ENCODE peak calls at places on chromosomes 16 and 17, in six cellular contexts. J, K, Y, F, C and O are unnamed samples.

GRCh38 chr17:142876-143784 is 5.8 kb downstream of the SCGB1C2 start:
- DNase-seq in J (no peak), K (peak), Y (no peak), F (no peak), C (no peak), O (no peak)

GRCh38 chr17:75814900-75815373 is 29.3 kb downstream of the UNC13D start:
- DNase-seq in J (peak), K (no peak), Y (no peak), F (no peak), C (no peak), O (no peak)

GRCh38 chr17:74354123-74354522 is 7.5 kb downstream of the BTBD17 start:
- DNase-seq in J (no peak), K (no peak), Y (peak), F (peak), C (peak), O (peak)

GRCh38 chr16:10013364-10013763 is 168.9 kb downstream of the GRIN2A start:
- DNase-seq in J (no peak), K (no peak), Y (no peak), F (no peak), C (no peak), O (no peak)

GRCh38 chr16:50888486-50889261 is 146.8 kb downstream of the CYLD start:
- DNase-seq in J (no peak), K (no peak), Y (no peak), F (no peak), C (no peak), O (no peak)

GRCh38 chr16:53207810-53208752 is 153.3 kb downstream of the CHD9 start:
- DNase-seq in J (peak), K (peak), Y (peak), F (peak), C (peak), O (peak)

GRCh38 chr17:78724544-78724943 is 57.5 kb downstream of the CYTH1 start:
- DNase-seq in J (no peak), K (no peak), Y (no peak), F (no peak), C (no peak), O (no peak)

GRCh38 chr17:54950116-54950515 is 18.3 kb downstream of the COX11 start:
- DNase-seq in J (no peak), K (no peak), Y (no peak), F (no peak), C (no peak), O (no peak)

GRCh38 chr16:89623511-89624232 is 10.2 kb downstream of the DPEP1 start:
- DNase-seq in J (no peak), K (no peak), Y (no peak), F (no peak), C (no peak), O (no peak)

GRCh38 chr16:79253100-79253631 is 347.4 kb downstream of the MAF start:
- DNase-seq in J (no peak), K (no peak), Y (no peak), F (no peak), C (no peak), O (no peak)

GRCh38 chr16:26762596-26762995 is 304.1 kb upstream of the C16orf82 start:
- DNase-seq in J (no peak), K (no peak), Y (peak), F (no peak), C (peak), O (no peak)

GRCh38 chr17:8629371-8630226 is 926 bp downstream of the MYH10 start:
- DNase-seq in J (no peak), K (peak), Y (peak), F (peak), C (peak), O (peak)

GRCh38 chr16:49644143-49644460 is 211.8 kb downstream of the ZNF423 start:
- DNase-seq in J (no peak), K (no peak), Y (no peak), F (no peak), C (no peak), O (no peak)
- TF ChIP-seq CTCF in J (peak), K (no peak), Y (no peak), F (no peak), C (peak), O (no peak)

GRCh38 chr17:58312021-58312630 is 16.5 kb downstream of the TSPOAP1 start:
- DNase-seq in J (no peak), K (peak), Y (no peak), F (no peak), C (no peak), O (no peak)

GRCh38 chr17:58314706-58315015 is 13.9 kb downstream of the TSPOAP1 start:
- DNase-seq in J (no peak), K (no peak), Y (no peak), F (no peak), C (no peak), O (no peak)

GRCh38 chr17:58311429-58311894 is 17.1 kb downstream of the TSPOAP1 start:
- DNase-seq in J (no peak), K (peak), Y (no peak), F (no peak), C (no peak), O (no peak)

GRCh38 chr17:58313815-58314705 is 14.5 kb downstream of the TSPOAP1 start:
- DNase-seq in J (no peak), K (no peak), Y (no peak), F (no peak), C (no peak), O (no peak)

DNA sequence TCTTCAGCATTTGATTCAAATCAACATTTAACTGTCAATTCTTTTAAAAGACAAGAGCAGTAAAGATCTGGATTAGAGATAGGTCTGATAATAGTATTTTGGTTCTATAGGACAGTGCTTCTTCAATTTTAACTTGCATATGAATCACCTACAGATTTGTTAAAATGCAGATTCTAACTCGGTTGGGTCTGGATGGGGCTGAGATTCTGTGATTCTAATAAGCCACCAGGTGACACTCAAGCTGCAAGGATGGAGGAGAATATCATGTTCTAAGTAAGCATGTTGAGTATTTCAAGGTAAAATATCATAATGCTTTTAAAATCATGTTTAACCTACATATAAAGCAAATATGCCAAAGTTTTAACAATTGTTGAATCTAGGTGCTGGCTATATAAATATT is 15.8 kb downstream of the TSPOAP1 start:
- DNase-seq in J (no peak), K (no peak), Y (no peak), F (no peak), C (no peak), O (no peak)
- TF ChIP-seq CTCF in J (no peak), K (no peak), Y (no peak), F (peak), C (no peak), O (no peak)

GRCh38 chr16:20774703-20775362 is 11.0 kb downstream of the ACSM3 start:
- DNase-seq in J (peak), K (no peak), Y (peak), F (peak), C (peak), O (peak)
- TF ChIP-seq CTCF in J (peak), K (no peak), Y (peak), F (peak), C (peak), O (peak)

GRCh38 chr16:77951788-77952187 is 70.6 kb upstream of the CLEC3A start:
- DNase-seq in J (no peak), K (no peak), Y (no peak), F (peak), C (peak), O (peak)

GRCh38 chr16:77956231-77956630 is 66.1 kb upstream of the CLEC3A start:
- DNase-seq in J (no peak), K (no peak), Y (no peak), F (no peak), C (no peak), O (no peak)

GRCh38 chr16:77960771-77961170 is 61.6 kb upstream of the CLEC3A start:
- DNase-seq in J (no peak), K (no peak), Y (no peak), F (no peak), C (no peak), O (no peak)

GRCh38 chr16:77949445-77949844 is 72.9 kb upstream of the CLEC3A start:
- DNase-seq in J (no peak), K (no peak), Y (no peak), F (no peak), C (no peak), O (no peak)

GRCh38 chr16:77955127-77955526 is 67.2 kb upstream of the CLEC3A start:
- DNase-seq in J (no peak), K (no peak), Y (no peak), F (no peak), C (no peak), O (no peak)
- TF ChIP-seq CTCF in J (no peak), K (no peak), Y (no peak), F (no peak), C (no peak), O (no peak)

GRCh38 chr17:60675997-60676396 is 1.7 kb upstream of the BCAS3 start:
- DNase-seq in J (no peak), K (no peak), Y (no peak), F (no peak), C (no peak), O (no peak)
- TF ChIP-seq CTCF in J (no peak), K (no peak), Y (no peak), F (no peak), C (no peak), O (no peak)

GRCh38 chr17:39863918-39864746 is at the start of gene IKZF3:
- DNase-seq in J (no peak), K (peak), Y (peak), F (peak), C (peak), O (peak)
- TF ChIP-seq CTCF in J (no peak), K (no peak), Y (no peak), F (peak), C (no peak), O (peak)

DNA sequence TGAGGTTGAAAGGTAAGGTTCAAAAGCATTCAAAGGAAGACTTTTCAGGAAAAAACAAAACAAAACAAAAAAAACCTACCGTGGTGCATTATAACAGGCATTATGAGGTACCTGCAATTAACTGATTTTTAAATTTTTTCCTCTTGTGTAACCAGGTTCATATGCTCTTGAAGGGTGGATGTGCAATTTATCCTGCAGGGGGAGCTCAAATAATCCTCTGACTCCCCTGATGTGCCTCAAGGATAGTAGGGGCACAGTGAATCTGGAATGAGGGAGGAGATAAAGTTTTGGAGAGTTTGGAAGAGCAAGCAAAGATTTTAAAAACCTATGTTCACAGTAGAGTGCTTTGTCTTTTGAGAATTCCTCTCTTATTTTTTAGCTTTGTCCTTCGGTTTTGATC is 1349.4 kb downstream of the CDH8 start:
- DNase-seq in J (no peak), K (no peak), Y (no peak), F (no peak), C (no peak), O (no peak)
- TF ChIP-seq CTCF in J (no peak), K (no peak), Y (no peak), F (no peak), C (no peak), O (no peak)